ENCODE peak calls at places on chromosomes 7 and 10, in four cellular contexts. D is HCT116, B is endothelial cell of umbilical vein, Z is fibroblast of lung. N is an unnamed sample.

GRCh38 chr7:18045171-18045570 is 17.5 kb upstream of the PRPS1L1 start:
- DNase-seq in B (no peak), Z (no peak), D (no peak), N (no peak)

GRCh38 chr10:60281792-60282353 is 107.8 kb downstream of the ANK3 start:
- DNase-seq in Z (no peak), B (peak), D (no peak), N (no peak)

GRCh38 chr7:91242097-91242846 is 22.0 kb upstream of the FZD1 start:
- DNase-seq in D (no peak), Z (peak), B (no peak), N (peak)

GRCh38 chr10:7572435-7572834 is 94.3 kb downstream of the ITIH5 start:
- DNase-seq in Z (no peak), B (no peak), D (no peak), N (no peak)

GRCh38 chr10:67606572-67606971 is 89.4 kb downstream of the CTNNA3 start:
- DNase-seq in Z (peak), B (peak), D (no peak), N (peak)

GRCh38 chr7:132771301-132771730 is 195.0 kb upstream of the PLXNA4 start:
- DNase-seq in B (no peak), D (no peak), Z (no peak), N (no peak)

GRCh38 chr7:11436773-11437524 is 395.0 kb downstream of the THSD7A start:
- DNase-seq in Z (no peak), D (no peak), B (no peak), N (no peak)

GRCh38 chr7:65269150-65269856 is 104.4 kb upstream of the ZNF92 start:
- DNase-seq in D (peak), B (peak), Z (peak), N (peak)

GRCh38 chr10:92692085-92692671 is 2.4 kb downstream of the HHEX start:
- DNase-seq in Z (no peak), B (no peak), D (no peak), N (no peak)

GRCh38 chr10:93152136-93152535 is 78.4 kb downstream of the CYP26A1 start:
- DNase-seq in D (no peak), Z (peak), B (no peak), N (peak)

GRCh38 chr10:100025528-100026070 is 15.9 kb upstream of the DNMBP start:
- DNase-seq in Z (no peak), B (no peak), D (no peak), N (no peak)

GRCh38 chr7:29449569-29450260 is 113.9 kb upstream of the PRR15 start:
- DNase-seq in B (no peak), Z (no peak), D (no peak), N (no peak)

GRCh38 chr10:533611-534566 is 155.6 kb downstream of the DIP2C start:
- DNase-seq in D (no peak), Z (no peak), B (no peak), N (no peak)

GRCh38 chr10:33010132-33011037 is 52.4 kb upstream of the ITGB1 start:
- DNase-seq in D (peak), B (peak), Z (peak), N (peak)
- TF ChIP-seq CTCF in D (peak), B (peak), Z (peak), N (peak)

DNA sequence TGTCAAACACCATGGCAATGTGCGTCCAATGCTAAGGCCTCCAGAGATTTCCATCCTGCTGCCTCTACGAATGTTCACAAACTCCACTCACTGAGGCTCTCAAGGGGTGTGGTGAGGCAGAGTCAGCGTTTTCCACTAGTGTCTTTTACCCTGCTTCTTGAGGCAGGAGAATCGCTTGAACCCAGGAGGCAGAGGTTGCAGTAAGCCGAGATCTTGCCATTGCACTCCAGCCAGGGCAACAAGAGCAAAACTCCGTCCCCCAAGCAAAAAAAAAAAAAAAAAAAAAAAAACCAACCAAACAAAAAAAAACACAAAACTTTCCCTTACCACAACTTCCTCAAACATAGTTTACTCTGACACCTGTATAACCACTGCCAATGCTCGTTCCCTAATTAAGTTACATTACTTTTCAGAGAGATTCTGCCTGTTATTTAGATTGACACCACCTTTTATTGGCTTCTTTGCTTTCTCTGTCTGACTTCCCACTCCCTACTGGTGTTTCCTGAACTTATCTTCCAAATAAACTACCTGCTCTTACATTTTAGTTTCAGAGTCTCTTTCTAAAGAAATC is 102.1 kb upstream of the ZNF746 start:
- DNase-seq in Z (no peak), D (no peak), B (no peak), N (no peak)
- H3K9ac ChIP-seq in Z (no peak), D (no peak), B (no peak), N (no peak)

GRCh38 chr10:6103591-6103990 is 14.8 kb downstream of the RBM17 start:
- DNase-seq in Z (no peak), B (peak), D (no peak), N (no peak)

GRCh38 chr10:6100370-6100769 is 11.5 kb downstream of the RBM17 start:
- DNase-seq in D (no peak), Z (no peak), B (no peak), N (no peak)

GRCh38 chr10:6102128-6102527 is 13.3 kb downstream of the RBM17 start:
- DNase-seq in D (no peak), B (no peak), Z (no peak), N (no peak)

GRCh38 chr10:6098156-6098555 is 9.3 kb downstream of the RBM17 start:
- DNase-seq in B (no peak), Z (no peak), D (no peak), N (no peak)

GRCh38 chr10:6101181-6101580 is 12.3 kb downstream of the RBM17 start:
- DNase-seq in Z (no peak), B (no peak), D (no peak), N (no peak)
- H2AFZ ChIP-seq in Z (no peak), B (no peak), D (no peak), N (no peak)

GRCh38 chr10:133336131-133337078 is at the start of gene CALY:
- DNase-seq in Z (no peak), B (no peak), D (no peak), N (no peak)

GRCh38 chr10:133338080-133339071 is 1.7 kb upstream of the CALY start:
- DNase-seq in B (no peak), Z (no peak), D (no peak), N (no peak)

GRCh38 chr10:133337079-133337725 is 506 bp upstream of the CALY start:
- DNase-seq in Z (no peak), B (no peak), D (no peak), N (no peak)

GRCh38 chr10:133342942-133343341 is 4.2 kb upstream of the PRAP1 start:
- DNase-seq in B (no peak), Z (no peak), D (no peak), N (no peak)

GRCh38 chr10:133339708-133340380 is 3.1 kb upstream of the CALY start:
- DNase-seq in Z (no peak), B (no peak), D (no peak), N (no peak)
- TF ChIP-seq CTCF in Z (no peak), B (no peak), D (no peak), N (no peak)

DNA sequence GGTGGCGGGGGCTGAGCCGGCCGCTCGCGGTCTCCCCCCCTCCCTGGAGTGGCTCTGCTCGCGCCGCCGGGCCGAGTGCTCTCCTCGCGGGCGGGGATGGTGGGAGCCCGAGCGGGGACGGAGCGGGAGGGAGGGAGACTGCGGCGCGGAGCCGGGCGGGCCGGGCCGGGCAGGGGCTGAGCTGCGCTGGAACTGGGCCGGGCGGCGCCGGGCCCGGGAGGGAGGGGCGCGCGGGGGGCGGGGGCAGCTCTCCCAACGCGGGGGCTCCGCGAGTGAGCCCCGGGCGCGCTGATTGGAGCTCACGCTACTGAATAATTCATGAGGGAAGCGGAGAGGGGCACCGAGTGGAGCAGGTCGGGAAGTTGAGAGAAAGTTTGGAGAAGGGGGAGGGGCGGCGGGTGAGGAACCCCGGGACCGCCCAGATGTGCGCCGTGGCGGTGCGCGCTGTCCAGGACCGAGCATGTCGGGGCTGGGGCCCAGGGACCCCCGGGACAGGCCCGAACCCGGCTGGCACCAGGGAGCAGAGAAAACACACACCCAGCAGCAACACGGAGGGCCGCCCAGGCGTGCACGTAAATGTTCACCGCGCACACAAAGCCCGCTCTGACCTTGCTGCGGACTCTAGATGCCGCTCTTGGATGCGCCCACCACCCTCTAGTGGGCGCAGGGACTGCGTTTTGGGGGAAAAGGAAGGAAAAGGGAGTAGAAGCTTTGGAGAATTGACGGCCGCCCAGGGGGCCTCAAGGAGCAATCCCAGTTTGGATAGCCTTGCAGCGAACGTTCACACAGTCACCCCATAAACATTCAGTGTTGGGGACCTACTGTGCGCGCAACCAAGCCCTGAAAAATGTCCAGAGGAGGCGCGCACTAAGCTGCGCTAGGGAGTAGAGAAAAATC is at the start of gene EPHB4:
- DNase-seq in D (peak), B (peak), Z (peak), N (peak)
- H3K9ac ChIP-seq in D (peak), B (peak), Z (peak), N (peak)

DNA sequence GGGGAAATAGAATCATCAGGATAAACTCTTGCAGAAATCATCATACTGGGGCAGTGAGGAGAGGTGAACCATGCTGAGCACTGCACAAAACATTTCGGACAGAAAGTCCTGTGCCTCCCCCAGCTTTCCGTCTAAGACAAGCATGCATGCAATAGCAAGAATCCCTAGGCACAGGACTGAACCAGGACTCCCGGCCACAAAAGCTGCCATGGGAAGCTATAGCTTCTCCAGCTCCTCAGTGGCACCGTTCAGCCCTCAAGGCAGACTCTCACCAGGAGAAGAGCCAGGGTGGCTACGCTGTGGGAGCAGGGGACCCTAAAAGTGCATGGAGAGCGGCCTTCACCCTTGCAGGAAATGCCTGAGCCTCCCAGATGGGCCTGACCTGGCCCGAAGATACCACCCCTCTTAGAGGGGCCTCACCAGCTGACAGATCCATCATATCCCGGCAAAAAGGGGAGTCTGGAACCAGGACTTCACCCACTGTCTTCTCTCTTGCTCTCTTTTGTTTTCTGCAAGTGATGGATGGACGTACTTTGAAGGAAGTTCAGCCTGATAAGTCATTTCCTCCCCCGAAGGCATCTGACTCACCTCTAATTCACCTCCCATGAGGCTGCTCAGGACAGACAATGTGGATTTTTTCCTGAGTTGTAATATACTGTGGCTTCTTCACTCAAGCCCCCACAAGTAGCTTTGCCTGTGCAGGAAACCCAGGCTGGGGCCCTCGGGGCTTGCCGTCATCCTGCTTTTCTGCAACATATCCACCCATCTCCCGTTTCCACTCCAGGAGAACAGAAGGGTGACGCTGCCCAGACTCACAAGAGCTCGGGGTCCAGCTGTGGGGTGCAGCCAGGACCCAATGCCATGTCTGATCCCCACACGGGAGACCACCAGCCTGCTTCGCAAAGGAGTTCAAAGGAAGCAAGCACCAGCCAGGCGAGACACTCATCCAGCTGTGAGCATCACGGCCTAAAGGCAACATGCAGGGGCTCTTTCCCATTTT is 70.5 kb downstream of the ASB13 start:
- DNase-seq in Z (peak), D (peak), B (peak), N (peak)
- H2AFZ ChIP-seq in Z (no peak), D (peak), B (peak), N (peak)

DNA sequence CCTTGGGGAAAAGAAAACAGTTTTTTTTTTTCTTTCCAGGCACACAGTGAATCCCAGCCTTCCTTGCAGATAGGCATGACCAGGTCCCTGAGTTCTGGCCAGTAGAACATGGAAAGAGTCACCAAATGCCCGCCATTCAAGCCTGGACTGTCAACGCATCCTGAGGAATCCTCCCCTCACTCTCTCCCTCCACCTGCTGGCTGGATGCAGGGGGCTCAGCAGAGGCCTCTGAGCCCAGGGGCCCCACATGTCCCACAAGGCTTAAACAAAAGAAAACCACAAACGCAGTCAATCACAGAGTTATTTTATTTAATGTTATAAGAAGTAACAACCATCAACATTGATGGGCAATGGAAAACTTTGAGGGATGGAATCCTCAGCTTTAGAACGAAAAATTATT is 93.1 kb downstream of the JCAD start:
- DNase-seq in Z (no peak), B (no peak), D (no peak), N (no peak)
- TF ChIP-seq CTCF in Z (no peak), B (no peak), D (peak), N (no peak)

GRCh38 chr7:130139193-130139950 is 65.8 kb downstream of the TMEM209 start:
- DNase-seq in D (no peak), Z (no peak), B (no peak), N (no peak)

GRCh38 chr7:130140551-130141160 is 64.5 kb downstream of the TMEM209 start:
- DNase-seq in D (no peak), B (no peak), Z (no peak), N (no peak)

GRCh38 chr7:130141858-130142653 is 63.1 kb downstream of the TMEM209 start:
- DNase-seq in B (no peak), Z (no peak), D (no peak), N (no peak)

GRCh38 chr7:130142654-130143333 is 62.4 kb downstream of the TMEM209 start:
- DNase-seq in Z (no peak), D (no peak), B (no peak), N (no peak)

GRCh38 chr7:130141161-130141857 is 63.9 kb downstream of the TMEM209 start:
- DNase-seq in Z (peak), B (peak), D (no peak), N (peak)
- H3K9ac ChIP-seq in Z (peak), B (peak), D (no peak), N (peak)